ENCODE peak calls at places on chromosomes 11 and 22, in ten cellular contexts. X, U, J, O, P, Q, F, L, Y and H are unnamed samples.

GRCh38 chr22:32649515-32650200 is 151.8 kb upstream of the TIMP3 start:
- DNase-seq in X (no peak), U (no peak), J (no peak), O (no peak), P (peak; percentile 31), Q (peak; percentile 11), F (peak; percentile 81), L (no peak), Y (peak; percentile 84), H (no peak)

GRCh38 chr11:4068962-4069361 is 25.6 kb upstream of the RRM1 start:
- DNase-seq in X (no peak), U (no peak), J (no peak), O (no peak), P (no peak), Q (no peak), F (no peak), L (no peak), Y (no peak), H (no peak)

GRCh38 chr11:35615911-35616900 is 2.1 kb upstream of the FJX1 start:
- DNase-seq in X (no peak), U (no peak), J (no peak), O (peak; percentile 62), P (no peak), Q (peak; percentile 56), F (no peak), L (peak; percentile 36), Y (no peak), H (no peak)

GRCh38 chr11:45320366-45320765 is 34.2 kb upstream of the SYT13 start:
- DNase-seq in X (no peak), U (no peak), J (no peak), O (no peak), P (no peak), Q (no peak), F (no peak), L (no peak), Y (no peak), H (no peak)

GRCh38 chr11:118126082-118126838 is 26.4 kb downstream of the SCN4B start:
- DNase-seq in X (no peak), U (no peak), J (peak; percentile 71), O (no peak), P (no peak), Q (no peak), F (no peak), L (no peak), Y (no peak), H (no peak)

GRCh38 chr11:57641426-57641825 is 8.3 kb downstream of the YPEL4 start:
- DNase-seq in X (no peak), U (no peak), J (no peak), O (peak; percentile 71), P (no peak), Q (peak; percentile 52), F (no peak), L (no peak), Y (no peak), H (no peak)

GRCh38 chr11:85170184-85170583 is 457.0 kb downstream of the DLG2 start:
- DNase-seq in X (no peak), U (no peak), J (peak; percentile 53), O (peak; percentile 17), P (no peak), Q (no peak), F (no peak), L (no peak), Y (no peak), H (no peak)

GRCh38 chr11:34235591-34236071 is 122.2 kb downstream of the ABTB2 start:
- DNase-seq in X (no peak), U (no peak), J (no peak), O (no peak), P (no peak), Q (no peak), F (no peak), L (no peak), Y (no peak), H (no peak)

GRCh38 chr11:100525197-100525596 is 161.9 kb upstream of the ARHGAP42 start:
- DNase-seq in X (no peak), U (no peak), J (no peak), O (no peak), P (no peak), Q (no peak), F (no peak), L (no peak), Y (no peak), H (no peak)

GRCh38 chr11:64152841-64153691 is 12.8 kb downstream of the MACROD1 start:
- DNase-seq in X (no peak), U (peak; percentile 72), J (no peak), O (peak; percentile 72), P (peak; percentile 71), Q (peak; percentile 94), F (peak; percentile 81), L (peak; percentile 52), Y (no peak), H (peak; percentile 96)

GRCh38 chr11:9142732-9143131 is 51.3 kb upstream of the SCUBE2 start:
- DNase-seq in X (no peak), U (no peak), J (no peak), O (no peak), P (no peak), Q (no peak), F (no peak), L (no peak), Y (no peak), H (no peak)

DNA sequence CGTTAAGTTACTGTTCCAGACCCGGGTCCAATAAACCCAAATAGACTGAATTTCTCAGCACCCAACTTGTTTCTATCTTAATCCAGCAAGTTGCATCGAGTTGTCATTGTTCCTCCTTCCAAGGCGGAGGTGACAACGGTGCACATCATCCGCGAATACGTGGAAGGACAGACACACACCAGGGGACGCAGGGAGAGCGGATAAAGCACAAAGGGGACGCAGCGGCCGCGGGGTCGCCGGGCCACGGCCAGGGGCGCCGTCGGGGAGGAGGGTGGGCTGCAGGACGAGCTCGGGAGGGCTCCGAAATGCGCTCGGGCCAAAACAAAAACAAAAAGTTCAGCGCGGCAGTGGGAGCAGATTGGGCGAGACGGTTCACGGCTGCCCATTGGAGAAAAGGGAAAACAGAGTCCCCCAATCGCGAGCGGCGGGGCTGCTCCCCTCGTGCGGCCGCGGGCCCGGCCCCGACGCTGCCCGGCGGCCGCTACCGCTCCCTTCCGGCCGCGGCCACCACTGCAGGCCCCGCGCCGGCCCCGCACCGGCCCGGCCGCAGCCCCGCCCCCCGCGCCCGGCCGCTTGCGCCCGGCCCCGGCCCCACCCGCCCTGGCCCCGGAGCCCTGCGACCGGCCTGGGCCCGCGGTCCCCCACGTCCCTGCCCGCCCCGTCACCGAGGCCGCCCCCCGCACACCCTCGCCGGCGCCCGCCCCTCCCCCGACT is 518 bp downstream of the KMT5B start:
- DNase-seq in X (no peak), U (peak; percentile 70), J (peak; percentile 37), O (peak; percentile 89), P (peak; percentile 80), Q (peak; percentile 84), F (peak; percentile 91), L (peak; percentile 57), Y (peak; percentile 89), H (peak; percentile 74)
- TF ChIP-seq POLR2AphosphoS5 in X (peak; percentile 38), U (no peak), J (no peak), O (no peak), P (no peak), Q (no peak), F (peak; percentile 59), L (peak; percentile 47), Y (no peak), H (no peak)

GRCh38 chr11:114308689-114309089 is 12.5 kb downstream of the NNMT start:
- DNase-seq in X (peak; percentile 89), U (no peak), J (no peak), O (no peak), P (no peak), Q (no peak), F (no peak), L (no peak), Y (no peak), H (no peak)
- TF ChIP-seq POLR2AphosphoS5 in X (no peak), U (peak; percentile 79), J (no peak), O (no peak), P (peak; percentile 79), Q (no peak), F (peak; percentile 58), L (peak; percentile 49), Y (peak; percentile 74), H (no peak)

GRCh38 chr11:67441082-67441683 is 2.1 kb downstream of the CORO1B start:
- DNase-seq in X (no peak), U (no peak), J (no peak), O (no peak), P (no peak), Q (no peak), F (no peak), L (no peak), Y (no peak), H (no peak)

GRCh38 chr11:67442504-67443398 is 525 bp downstream of the CORO1B start:
- DNase-seq in X (no peak), U (no peak), J (no peak), O (no peak), P (no peak), Q (peak; percentile 49), F (no peak), L (no peak), Y (no peak), H (no peak)

GRCh38 chr11:67440229-67441081 is 2.8 kb downstream of the CORO1B start:
- DNase-seq in X (no peak), U (no peak), J (no peak), O (no peak), P (no peak), Q (no peak), F (no peak), L (no peak), Y (no peak), H (no peak)

GRCh38 chr11:67439321-67440228 is 2.1 kb upstream of the PTPRCAP start:
- DNase-seq in X (no peak), U (peak; percentile 65), J (no peak), O (peak; percentile 61), P (peak; percentile 62), Q (no peak), F (no peak), L (no peak), Y (no peak), H (no peak)

GRCh38 chr11:67441731-67442401 is 1.4 kb downstream of the CORO1B start:
- DNase-seq in X (no peak), U (no peak), J (no peak), O (no peak), P (no peak), Q (no peak), F (no peak), L (no peak), Y (no peak), H (no peak)
- TF ChIP-seq POLR2AphosphoS5 in X (no peak), U (no peak), J (no peak), O (no peak), P (no peak), Q (no peak), F (no peak), L (no peak), Y (no peak), H (peak; percentile 54)

DNA sequence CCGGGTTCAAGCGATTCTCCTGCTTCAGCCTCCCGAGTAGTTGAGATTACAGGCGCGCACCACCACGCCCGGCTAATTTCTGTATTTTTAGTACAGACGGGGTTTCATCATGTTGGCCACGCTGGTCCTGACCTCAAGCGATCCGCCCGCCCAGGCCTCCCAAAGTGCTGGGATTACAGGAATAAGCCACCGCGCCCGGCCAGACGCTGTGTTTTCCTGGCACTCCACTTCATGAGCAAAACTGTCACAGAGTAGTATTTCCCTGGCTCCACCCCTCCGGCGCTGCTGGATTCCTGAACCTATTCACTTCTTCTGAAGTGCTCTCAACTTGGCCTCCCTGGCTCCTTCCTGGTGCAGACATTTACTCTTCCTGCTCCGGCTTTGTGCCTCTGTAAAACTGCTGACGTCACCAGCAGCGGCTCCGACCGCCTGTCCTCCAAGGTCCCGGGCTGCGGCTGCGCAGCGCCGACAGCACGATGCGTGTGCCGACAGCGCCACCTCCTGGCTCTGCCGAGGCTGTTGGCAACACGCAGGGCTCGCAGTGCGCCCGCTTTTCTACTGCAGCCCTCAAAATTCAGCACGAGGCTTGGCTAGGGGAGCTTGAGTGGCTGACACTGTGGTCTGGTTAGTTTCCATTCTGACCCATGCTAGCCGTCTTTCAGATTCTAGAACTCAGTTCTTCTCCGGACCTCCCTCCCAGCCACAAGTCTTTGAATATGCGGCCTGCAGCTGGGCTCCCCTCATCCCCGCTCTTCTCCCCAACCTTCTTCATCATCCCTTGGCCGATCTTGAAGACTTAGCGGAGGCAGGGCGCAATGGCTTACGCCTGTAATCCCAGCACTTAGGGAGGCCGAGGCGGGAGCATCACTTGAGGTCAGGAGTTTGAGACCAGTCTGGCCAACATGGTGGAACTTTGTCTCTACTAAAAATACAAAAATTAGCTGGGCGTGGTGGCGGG is 36.6 kb downstream of the APOL3 start:
- DNase-seq in X (peak; percentile 98), U (peak; percentile 96), J (peak; percentile 83), O (peak; percentile 96), P (peak; percentile 96), Q (peak; percentile 86), F (peak; percentile 98), L (peak; percentile 95), Y (peak; percentile 95), H (peak; percentile 89)
- TF ChIP-seq POLR2AphosphoS5 in X (peak; percentile 93), U (peak; percentile 89), J (no peak), O (peak; percentile 33), P (peak; percentile 65), Q (no peak), F (peak; percentile 53), L (peak; percentile 97), Y (no peak), H (no peak)